ENCODE peak calls at places on chromosome 17, in ten cellular contexts. T, U, S, G, C, V, H, R, A and Y are unnamed samples.

GRCh38 chr17:64178011-64178825 is 48.3 kb upstream of the ERN1 start:
- DNase-seq in T (no peak), U (no peak), S (no peak), G (no peak), C (no peak), V (no peak), H (no peak), R (no peak), A (no peak), Y (no peak)

GRCh38 chr17:76086384-76086783 is 7.4 kb downstream of the ZACN start:
- DNase-seq in T (no peak), U (no peak), S (no peak), G (no peak), C (no peak), V (no peak), H (no peak), R (no peak), A (no peak), Y (no peak)

GRCh38 chr17:71208111-71208704 is 912.6 kb upstream of the SOX9 start:
- DNase-seq in T (no peak), U (no peak), S (peak; percentile 9), G (no peak), C (no peak), V (no peak), H (no peak), R (no peak), A (no peak), Y (no peak)

GRCh38 chr17:81389585-81389984 is 5.7 kb upstream of the BAHCC1 start:
- DNase-seq in T (no peak), U (no peak), S (no peak), G (no peak), C (no peak), V (no peak), H (no peak), R (no peak), A (no peak), Y (no peak)

GRCh38 chr17:68290268-68290954 is 516 bp downstream of the SLC16A6 start:
- DNase-seq in T (no peak), U (peak; percentile 34), S (no peak), G (peak; percentile 69), C (peak; percentile 74), V (peak; percentile 61), H (peak; percentile 6), R (peak; percentile 54), A (no peak), Y (no peak)

GRCh38 chr17:36072431-36073121 is 8.5 kb downstream of the CCL18 start:
- DNase-seq in T (no peak), U (peak; percentile 45), S (peak; percentile 63), G (peak; percentile 29), C (peak; percentile 81), V (peak; percentile 9), H (peak; percentile 2), R (peak; percentile 61), A (no peak), Y (no peak)

GRCh38 chr17:72126575-72127486 is 6.0 kb downstream of the SOX9 start:
- DNase-seq in T (no peak), U (no peak), S (peak; percentile 71), G (no peak), C (no peak), V (no peak), H (peak; percentile 60), R (peak; percentile 39), A (no peak), Y (no peak)

GRCh38 chr17:47695664-47696376 is 1.9 kb downstream of the TBKBP1 start:
- DNase-seq in T (no peak), U (no peak), S (no peak), G (no peak), C (no peak), V (no peak), H (no peak), R (no peak), A (no peak), Y (no peak)

GRCh38 chr17:64146418-64147109 is 16.6 kb upstream of the ERN1 start:
- DNase-seq in T (no peak), U (peak; percentile 60), S (peak; percentile 79), G (peak; percentile 14), C (peak; percentile 71), V (peak; percentile 50), H (peak; percentile 52), R (peak; percentile 60), A (no peak), Y (peak; percentile 93)

GRCh38 chr17:34155947-34156346 is 99.1 kb upstream of the CCL2 start:
- DNase-seq in T (no peak), U (no peak), S (no peak), G (no peak), C (no peak), V (no peak), H (no peak), R (no peak), A (no peak), Y (no peak)

GRCh38 chr17:78168906-78169793 is 769 bp downstream of the SYNGR2 start:
- DNase-seq in T (no peak), U (peak; percentile 58), S (no peak), G (peak; percentile 59), C (peak; percentile 83), V (no peak), H (peak; percentile 74), R (peak; percentile 85), A (no peak), Y (no peak)

GRCh38 chr17:77728022-77728671 is 230.4 kb upstream of the TNRC6C start:
- DNase-seq in T (no peak), U (peak; percentile 46), S (peak; percentile 14), G (no peak), C (peak; percentile 8), V (no peak), H (no peak), R (no peak), A (no peak), Y (peak; percentile 76)

GRCh38 chr17:72715906-72716572 is 376.4 kb downstream of the SLC39A11 start:
- DNase-seq in T (peak; percentile 94), U (no peak), S (peak; percentile 93), G (no peak), C (no peak), V (no peak), H (peak; percentile 82), R (no peak), A (no peak), Y (no peak)

GRCh38 chr17:1043601-1044251 is 46.8 kb downstream of the TIMM22 start:
- DNase-seq in T (no peak), U (peak; percentile 83), S (peak; percentile 68), G (no peak), C (no peak), V (no peak), H (no peak), R (no peak), A (peak; percentile 38), Y (no peak)
- H3K4me3 ChIP-seq in T (no peak overlapping the region), U (peak overlapping the region; percentile 13), S (no peak overlapping the region), G (no peak overlapping the region), C (no peak overlapping the region), V (no peak overlapping the region), H (no peak overlapping the region), R (no peak overlapping the region), A (peak overlapping the region; percentile 65), Y (no peak overlapping the region)

DNA sequence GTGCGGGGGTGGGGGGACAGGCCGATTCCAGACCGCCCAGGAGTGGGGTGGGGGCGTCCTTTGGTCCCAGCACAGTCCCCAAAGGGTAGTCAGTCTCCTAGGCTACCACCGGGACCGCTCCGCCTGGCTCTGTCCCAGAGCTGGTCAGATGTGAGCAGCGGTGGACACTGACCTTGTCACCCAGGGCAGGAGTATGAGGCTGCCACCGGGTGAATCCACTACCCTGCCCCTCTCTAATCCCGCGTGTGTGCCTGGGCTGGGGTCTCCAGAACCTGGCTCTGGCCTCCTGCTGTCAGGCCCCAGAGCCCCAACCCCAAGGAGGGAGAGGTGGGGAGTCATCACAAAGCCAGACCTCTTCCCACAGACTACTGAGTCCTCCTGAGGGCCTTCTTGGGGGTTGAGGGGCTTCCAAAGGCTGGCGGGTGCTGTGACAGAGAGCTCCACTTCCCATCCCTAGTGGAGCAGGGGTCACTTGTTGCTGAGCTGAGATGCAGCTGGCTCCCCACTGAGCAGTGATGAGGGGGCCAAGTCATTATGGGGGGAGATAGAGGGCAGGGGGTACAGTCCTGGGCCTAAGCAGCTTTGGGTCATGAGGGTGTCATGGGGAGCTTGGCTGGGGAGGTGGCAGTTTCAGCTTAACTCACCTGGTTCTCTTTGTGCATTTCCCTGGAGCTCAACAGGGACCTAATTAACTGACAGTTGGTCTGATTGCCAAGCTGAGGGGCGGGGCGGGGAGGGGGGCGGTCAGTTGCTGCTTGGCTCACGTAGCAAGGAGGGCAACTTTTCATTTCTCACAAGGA is 1.2 kb downstream of the PPP1R1B start:
- DNase-seq in T (no peak), U (no peak), S (no peak), G (no peak), C (no peak), V (no peak), H (no peak), R (peak; percentile 73), A (no peak), Y (no peak)
- H3K4me3 ChIP-seq in T (no peak overlapping the region), U (no peak overlapping the region), S (peak overlapping the region; percentile 56), G (no peak overlapping the region), C (no peak overlapping the region), V (no peak overlapping the region), H (no peak overlapping the region), R (peak overlapping the region; percentile 60), A (no peak overlapping the region), Y (no peak overlapping the region)

GRCh38 chr17:51846561-51846960 is 312.0 kb downstream of the CA10 start:
- DNase-seq in T (no peak), U (no peak), S (no peak), G (no peak), C (no peak), V (no peak), H (no peak), R (no peak), A (no peak), Y (no peak)

GRCh38 chr17:51841669-51842068 is 316.8 kb downstream of the CA10 start:
- DNase-seq in T (no peak), U (no peak), S (no peak), G (no peak), C (no peak), V (no peak), H (no peak), R (no peak), A (no peak), Y (no peak)

DNA sequence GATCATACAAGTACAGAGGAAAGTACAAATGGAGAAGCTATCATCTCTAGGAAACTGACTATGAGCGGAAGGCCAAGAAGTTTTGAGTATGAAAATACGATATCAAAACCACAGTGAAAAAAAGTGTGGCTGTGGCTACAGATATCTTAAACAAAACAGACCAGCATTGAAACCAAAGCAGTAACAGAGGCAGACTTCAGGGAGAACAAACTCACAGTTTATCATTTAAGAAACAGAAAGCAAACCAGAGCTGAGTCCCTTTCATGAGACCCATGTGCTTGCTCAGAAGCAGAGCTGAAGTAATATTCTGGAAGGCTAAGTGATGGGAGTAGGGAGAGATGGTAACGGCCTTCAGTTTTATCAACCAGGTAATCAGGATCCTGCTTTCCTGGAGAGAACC is 317.8 kb downstream of the CA10 start:
- DNase-seq in T (no peak), U (no peak), S (no peak), G (no peak), C (no peak), V (no peak), H (no peak), R (no peak), A (no peak), Y (no peak)
- H3K4me3 ChIP-seq in T (no peak overlapping the region), U (no peak overlapping the region), S (no peak overlapping the region), G (no peak overlapping the region), C (no peak overlapping the region), V (no peak overlapping the region), H (no peak overlapping the region), R (no peak overlapping the region), A (no peak overlapping the region), Y (no peak overlapping the region)

DNA sequence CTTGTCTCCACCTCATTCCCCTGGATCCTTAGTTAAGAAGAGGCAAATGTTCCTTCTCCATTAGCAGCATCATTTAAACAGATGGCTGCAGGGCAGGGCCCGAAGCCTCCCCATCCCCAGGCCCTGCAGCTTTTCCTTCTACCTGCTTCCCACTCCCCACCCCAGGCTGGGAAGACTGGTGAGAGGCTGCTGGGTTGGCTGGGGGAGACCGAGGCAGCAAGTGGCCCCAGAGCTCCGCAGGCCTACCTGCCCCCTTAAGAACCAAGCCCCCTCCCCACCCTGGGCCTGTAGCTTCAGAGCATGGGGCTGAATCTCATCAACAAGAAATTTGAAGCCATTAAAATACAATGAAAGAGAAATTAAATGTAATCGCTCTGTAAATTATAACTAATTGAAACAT is 22.1 kb upstream of the RPL38 start:
- DNase-seq in T (no peak), U (no peak), S (no peak), G (no peak), C (no peak), V (no peak), H (no peak), R (no peak), A (no peak), Y (no peak)
- H3K4me3 ChIP-seq in T (no peak overlapping the region), U (no peak overlapping the region), S (no peak overlapping the region), G (no peak overlapping the region), C (no peak overlapping the region), V (no peak overlapping the region), H (no peak overlapping the region), R (no peak overlapping the region), A (no peak overlapping the region), Y (no peak overlapping the region)